ENCODE peak calls at places on chromosomes 13 and 19, in six cellular contexts. One of them, this sample, is unnamed. For H3K27me3, the result is how much of the 10 kb centered on the place peaks cover.

GRCh38 chr13:33272531-33273124 is 12.9 kb downstream of the STARD13 start:
- DNase-seq in CD8-positive, alpha-beta memory T cell: no peak
- DNase-seq in BE2C: no peak
- DNase-seq in AG04450: no peak
- DNase-seq in uterus: no peak
- DNase-seq in lower lobe of right lung: no peak
- DNase-seq in this sample: no peak

GRCh38 chr19:30941591-30941990 is 407.6 kb downstream of the TSHZ3 start:
- DNase-seq in CD8-positive, alpha-beta memory T cell: no peak
- DNase-seq in BE2C: no peak
- DNase-seq in AG04450: no peak
- DNase-seq in uterus: no peak
- DNase-seq in lower lobe of right lung: no peak
- DNase-seq in this sample: no peak

GRCh38 chr13:74132152-74132767 is 1.9 kb downstream of the KLF12 start:
- DNase-seq in CD8-positive, alpha-beta memory T cell: peak
- DNase-seq in BE2C: no peak
- DNase-seq in AG04450: no peak
- DNase-seq in uterus: no peak
- DNase-seq in lower lobe of right lung: no peak
- DNase-seq in this sample: no peak

GRCh38 chr19:6694147-6694815 is 24.3 kb upstream of the TNFSF14 start:
- DNase-seq in CD8-positive, alpha-beta memory T cell: no peak
- DNase-seq in BE2C: no peak
- DNase-seq in AG04450: no peak
- DNase-seq in uterus: no peak
- DNase-seq in lower lobe of right lung: no peak
- DNase-seq in this sample: no peak

GRCh38 chr13:28955264-28955966 is 135.3 kb downstream of the MTUS2 start:
- DNase-seq in CD8-positive, alpha-beta memory T cell: no peak
- DNase-seq in BE2C: no peak
- DNase-seq in AG04450: no peak
- DNase-seq in uterus: no peak
- DNase-seq in lower lobe of right lung: no peak
- DNase-seq in this sample: peak

GRCh38 chr19:43708716-43709115 is 7.2 kb upstream of the IRGC start:
- DNase-seq in CD8-positive, alpha-beta memory T cell: no peak
- DNase-seq in BE2C: no peak
- DNase-seq in AG04450: no peak
- DNase-seq in uterus: no peak
- DNase-seq in lower lobe of right lung: no peak
- DNase-seq in this sample: no peak

GRCh38 chr19:38917921-38918491 is 6.0 kb upstream of the CCER2 start:
- DNase-seq in CD8-positive, alpha-beta memory T cell: no peak
- DNase-seq in BE2C: peak
- DNase-seq in AG04450: no peak
- DNase-seq in uterus: no peak
- DNase-seq in lower lobe of right lung: peak
- DNase-seq in this sample: no peak

GRCh38 chr13:79011179-79011578 is 352.2 kb upstream of the OBI1 start:
- DNase-seq in CD8-positive, alpha-beta memory T cell: no peak
- DNase-seq in BE2C: no peak
- DNase-seq in AG04450: no peak
- DNase-seq in uterus: no peak
- DNase-seq in lower lobe of right lung: no peak
- DNase-seq in this sample: no peak

GRCh38 chr19:45507864-45508680 is 793 bp downstream of the VASP start:
- DNase-seq in CD8-positive, alpha-beta memory T cell: peak
- DNase-seq in BE2C: no peak
- DNase-seq in AG04450: no peak
- DNase-seq in uterus: peak
- DNase-seq in lower lobe of right lung: no peak
- DNase-seq in this sample: peak

GRCh38 chr13:27977476-27978300 is 8.6 kb upstream of the CDX2 start:
- DNase-seq in CD8-positive, alpha-beta memory T cell: no peak
- DNase-seq in BE2C: no peak
- DNase-seq in AG04450: no peak
- DNase-seq in uterus: no peak
- DNase-seq in lower lobe of right lung: no peak
- DNase-seq in this sample: no peak

GRCh38 chr19:29533578-29534544 is 8.1 kb downstream of the VSTM2B start:
- DNase-seq in CD8-positive, alpha-beta memory T cell: peak
- DNase-seq in BE2C: no peak
- DNase-seq in AG04450: no peak
- DNase-seq in uterus: no peak
- DNase-seq in lower lobe of right lung: no peak
- DNase-seq in this sample: no peak

GRCh38 chr13:75310005-75310580 is 171.9 kb downstream of the TBC1D4 start:
- DNase-seq in CD8-positive, alpha-beta memory T cell: no peak
- DNase-seq in BE2C: no peak
- DNase-seq in AG04450: no peak
- DNase-seq in uterus: no peak
- DNase-seq in lower lobe of right lung: no peak
- DNase-seq in this sample: no peak

GRCh38 chr13:57627663-57628062 is 3.9 kb upstream of the PCDH17 start:
- DNase-seq in CD8-positive, alpha-beta memory T cell: no peak
- DNase-seq in BE2C: no peak
- DNase-seq in AG04450: no peak
- DNase-seq in uterus: no peak
- DNase-seq in lower lobe of right lung: no peak
- DNase-seq in this sample: no peak

GRCh38 chr19:14467391-14467790 is 7.8 kb downstream of the PTGER1 start:
- DNase-seq in CD8-positive, alpha-beta memory T cell: no peak
- DNase-seq in BE2C: no peak
- DNase-seq in AG04450: no peak
- DNase-seq in uterus: no peak
- DNase-seq in lower lobe of right lung: no peak
- DNase-seq in this sample: no peak

GRCh38 chr19:42989851-42990250 is 36.4 kb downstream of the PSG11 start:
- DNase-seq in CD8-positive, alpha-beta memory T cell: no peak
- DNase-seq in BE2C: no peak
- DNase-seq in AG04450: no peak
- DNase-seq in uterus: no peak
- DNase-seq in lower lobe of right lung: no peak
- DNase-seq in this sample: no peak

GRCh38 chr13:107743983-107744382 is 471.4 kb downstream of the LIG4 start:
- DNase-seq in CD8-positive, alpha-beta memory T cell: no peak
- DNase-seq in BE2C: no peak
- DNase-seq in AG04450: peak
- DNase-seq in uterus: no peak
- DNase-seq in lower lobe of right lung: no peak
- DNase-seq in this sample: no peak

GRCh38 chr19:1523412-1524205 is at the start of gene PLK5:
- DNase-seq in CD8-positive, alpha-beta memory T cell: no peak
- DNase-seq in BE2C: no peak
- DNase-seq in AG04450: no peak
- DNase-seq in uterus: no peak
- DNase-seq in lower lobe of right lung: no peak
- DNase-seq in this sample: peak
- H3K4me3 ChIP-seq in CD8-positive, alpha-beta memory T cell: no peak
- H3K4me3 ChIP-seq in BE2C: no peak
- H3K4me3 ChIP-seq in AG04450: no peak
- H3K4me3 ChIP-seq in uterus: peak
- H3K4me3 ChIP-seq in lower lobe of right lung: no peak
- H3K4me3 ChIP-seq in this sample: peak

GRCh38 chr19:763869-764268 is 13.0 kb downstream of the MISP start:
- DNase-seq in CD8-positive, alpha-beta memory T cell: no peak
- DNase-seq in BE2C: no peak
- DNase-seq in AG04450: no peak
- DNase-seq in uterus: no peak
- DNase-seq in lower lobe of right lung: no peak
- DNase-seq in this sample: no peak
- H3K27me3 ChIP-seq in CD8-positive, alpha-beta memory T cell: under half
- H3K27me3 ChIP-seq in BE2C: under half
- H3K27me3 ChIP-seq in AG04450: under half
- H3K27me3 ChIP-seq in uterus: under half
- H3K27me3 ChIP-seq in lower lobe of right lung: under half
- H3K27me3 ChIP-seq in this sample: under half

DNA sequence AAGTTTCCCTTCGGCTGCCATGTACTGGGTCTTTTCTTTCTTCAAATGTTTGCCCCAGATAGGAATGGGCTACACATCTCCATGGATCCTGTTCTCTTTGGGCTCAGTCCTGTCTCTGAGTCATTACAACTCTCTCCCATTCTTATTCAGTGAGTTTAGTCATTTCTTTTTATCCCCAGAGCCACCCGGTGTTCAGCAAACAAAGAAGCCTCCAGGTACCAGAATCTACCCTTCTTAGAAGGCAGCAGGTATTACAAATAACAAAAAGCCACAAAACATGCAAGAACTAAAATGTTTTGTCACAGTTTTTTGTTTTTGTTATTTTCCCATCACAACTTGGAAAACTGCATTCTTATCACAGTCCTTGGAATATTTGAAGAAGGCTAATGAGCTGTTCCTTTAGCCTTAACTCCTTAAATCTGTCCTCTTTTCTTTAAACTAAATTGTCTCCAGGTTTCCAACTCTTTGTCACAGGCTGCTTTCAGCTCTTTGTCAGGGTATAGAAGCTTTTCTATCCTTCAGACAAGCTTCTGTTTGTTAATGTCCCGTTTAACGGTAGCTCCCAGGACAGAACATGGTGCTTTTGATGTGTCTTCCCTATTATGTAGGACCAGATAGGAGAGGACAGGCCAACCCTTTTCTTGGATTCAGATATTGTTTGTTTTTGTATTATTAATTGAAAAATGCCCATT is 215.5 kb upstream of the HTR2A start:
- DNase-seq in CD8-positive, alpha-beta memory T cell: no peak
- DNase-seq in BE2C: no peak
- DNase-seq in AG04450: no peak
- DNase-seq in uterus: no peak
- DNase-seq in lower lobe of right lung: no peak
- DNase-seq in this sample: no peak
- H3K4me3 ChIP-seq in CD8-positive, alpha-beta memory T cell: no peak
- H3K4me3 ChIP-seq in BE2C: no peak
- H3K4me3 ChIP-seq in AG04450: no peak
- H3K4me3 ChIP-seq in uterus: no peak
- H3K4me3 ChIP-seq in lower lobe of right lung: no peak
- H3K4me3 ChIP-seq in this sample: no peak

GRCh38 chr19:4525563-4526002 is 7.3 kb upstream of the PLIN4 start:
- DNase-seq in CD8-positive, alpha-beta memory T cell: no peak
- DNase-seq in BE2C: no peak
- DNase-seq in AG04450: no peak
- DNase-seq in uterus: no peak
- DNase-seq in lower lobe of right lung: no peak
- DNase-seq in this sample: no peak

GRCh38 chr19:4521888-4522242 is 3.6 kb upstream of the PLIN4 start:
- DNase-seq in CD8-positive, alpha-beta memory T cell: no peak
- DNase-seq in BE2C: no peak
- DNase-seq in AG04450: no peak
- DNase-seq in uterus: no peak
- DNase-seq in lower lobe of right lung: no peak
- DNase-seq in this sample: no peak

GRCh38 chr19:4523306-4524110 is 5.2 kb upstream of the PLIN4 start:
- DNase-seq in CD8-positive, alpha-beta memory T cell: no peak
- DNase-seq in BE2C: peak
- DNase-seq in AG04450: no peak
- DNase-seq in uterus: no peak
- DNase-seq in lower lobe of right lung: peak
- DNase-seq in this sample: peak

GRCh38 chr19:4522291-4523002 is 4.2 kb upstream of the PLIN4 start:
- DNase-seq in CD8-positive, alpha-beta memory T cell: no peak
- DNase-seq in BE2C: no peak
- DNase-seq in AG04450: no peak
- DNase-seq in uterus: no peak
- DNase-seq in lower lobe of right lung: no peak
- DNase-seq in this sample: no peak

GRCh38 chr19:4524808-4525562 is 6.7 kb upstream of the PLIN4 start:
- DNase-seq in CD8-positive, alpha-beta memory T cell: peak
- DNase-seq in BE2C: peak
- DNase-seq in AG04450: no peak
- DNase-seq in uterus: no peak
- DNase-seq in lower lobe of right lung: no peak
- DNase-seq in this sample: no peak
- H3K27me3 ChIP-seq in CD8-positive, alpha-beta memory T cell: under half
- H3K27me3 ChIP-seq in BE2C: under half
- H3K27me3 ChIP-seq in AG04450: under half
- H3K27me3 ChIP-seq in uterus: under half
- H3K27me3 ChIP-seq in lower lobe of right lung: under half
- H3K27me3 ChIP-seq in this sample: under half